ENCODE peak calls at places on chromosomes 6 and 20, in eight cellular contexts. L is GM23248; M is upper lobe of right lung; T is lung; I is cardiac fibroblast; P is activated T-cell treated with anti-CD3 and anti-CD28 coated beads for 48 hours; X is CD4-positive, alpha-beta T cell; R is H54. G is an unnamed sample.

GRCh38 chr6:125858427-125859320 is 67.9 kb downstream of the NCOA7 start:
- DNase-seq in M (no peak), T (peak), R (peak), I (peak), P (no peak), X (peak), L (peak), G (peak)

GRCh38 chr6:149060985-149061760 is 256.3 kb upstream of the TAB2 start:
- DNase-seq in R (no peak), P (no peak), L (no peak), M (no peak), T (no peak), I (peak), X (no peak), G (no peak)

GRCh38 chr6:137878810-137879285 is 11.8 kb downstream of the TNFAIP3 start:
- DNase-seq in I (peak), X (peak), M (no peak), L (no peak), P (no peak), R (no peak), T (no peak), G (no peak)

GRCh38 chr6:155275808-155276480 is 12.1 kb downstream of the CLDN20 start:
- DNase-seq in T (no peak), X (no peak), I (peak), M (no peak), R (no peak), L (peak), P (no peak), G (no peak)

GRCh38 chr6:43038727-43039126 is 14.9 kb downstream of the CUL7 start:
- DNase-seq in P (no peak), L (no peak), T (no peak), I (no peak), M (no peak), R (no peak), X (no peak), G (no peak)

GRCh38 chr6:18595774-18596528 is 208.8 kb downstream of the RNF144B start:
- DNase-seq in M (no peak), R (peak), L (peak), P (peak), T (peak), I (peak), X (no peak), G (peak)

GRCh38 chr6:163327936-163328335 is 86.6 kb upstream of the QKI start:
- DNase-seq in T (no peak), P (no peak), R (no peak), I (no peak), L (no peak), X (no peak), M (no peak), G (no peak)

GRCh38 chr20:31475472-31476312 is 604 bp downstream of the REM1 start:
- DNase-seq in P (no peak), L (no peak), I (no peak), T (no peak), R (no peak), M (no peak), X (no peak), G (no peak)

GRCh38 chr6:31713991-31714684 is 1.0 kb upstream of the LY6G6D start:
- DNase-seq in I (no peak), R (no peak), T (no peak), L (no peak), X (no peak), M (no peak), P (no peak), G (no peak)

GRCh38 chr20:58776109-58776508 is 74.6 kb downstream of the GNAS-AS1 start:
- DNase-seq in X (no peak), M (no peak), L (no peak), T (no peak), I (no peak), R (no peak), P (no peak), G (no peak)

GRCh38 chr6:63799813-63800212 is 164.2 kb downstream of the PHF3 start:
- DNase-seq in R (no peak), I (no peak), X (no peak), M (no peak), L (no peak), T (no peak), P (no peak), G (no peak)

GRCh38 chr6:130970839-130971410 is 92.1 kb downstream of the EPB41L2 start:
- DNase-seq in P (no peak), M (no peak), L (no peak), R (no peak), X (no peak), I (no peak), T (no peak), G (no peak)

GRCh38 chr20:47515843-47516242 is 14.2 kb downstream of the NCOA3 start:
- DNase-seq in I (no peak), T (no peak), M (no peak), P (no peak), L (no peak), X (no peak), R (no peak), G (no peak)

GRCh38 chr6:11785953-11786579 is 7.5 kb upstream of the ADTRP start:
- DNase-seq in X (peak), T (peak), M (no peak), I (no peak), R (no peak), P (no peak), L (no peak), G (no peak)

GRCh38 chr6:156154896-156155295 is 622.3 kb upstream of the ARID1B start:
- DNase-seq in P (no peak), R (no peak), L (no peak), X (no peak), M (no peak), I (peak), T (no peak), G (no peak)

GRCh38 chr20:54255157-54255556 is 47.3 kb downstream of the PFDN4 start:
- DNase-seq in I (peak), P (no peak), R (no peak), L (peak), X (no peak), M (no peak), T (no peak), G (no peak)

GRCh38 chr6:35677456-35677855 is 11.3 kb downstream of the FKBP5 start:
- DNase-seq in I (no peak), P (no peak), X (no peak), T (no peak), M (no peak), R (no peak), L (no peak), G (no peak)

GRCh38 chr20:17664025-17664638 is 17.9 kb downstream of the RRBP1 start:
- DNase-seq in R (no peak), I (no peak), L (no peak), X (no peak), T (no peak), M (no peak), P (no peak), G (no peak)

GRCh38 chr20:50226093-50226974 is 35.7 kb downstream of the CEBPB start:
- DNase-seq in T (peak), L (peak), R (no peak), X (no peak), M (peak), I (peak), P (peak), G (no peak)

GRCh38 chr20:13922241-13922640 is 68.2 kb downstream of the SEL1L2 start:
- DNase-seq in P (no peak), L (peak), R (no peak), X (no peak), I (no peak), T (no peak), M (no peak), G (no peak)

GRCh38 chr6:20534295-20534897 is at the start of gene CDKAL1:
- DNase-seq in T (peak), P (peak), R (peak), L (peak), M (peak), X (peak), I (peak), G (peak)

GRCh38 chr6:21461844-21462518 is 131.6 kb upstream of the SOX4 start:
- DNase-seq in T (no peak), I (no peak), P (no peak), X (no peak), L (no peak), R (no peak), M (no peak), G (no peak)

GRCh38 chr20:36270744-36271638 is 34.7 kb downstream of the AAR2 start:
- DNase-seq in L (no peak), I (no peak), R (no peak), T (no peak), X (no peak), P (no peak), M (no peak), G (no peak)

GRCh38 chr6:148329568-148330299 is 12.9 kb upstream of the SASH1 start:
- DNase-seq in X (no peak), L (peak), M (no peak), I (peak), P (no peak), R (no peak), T (no peak), G (no peak)

GRCh38 chr6:129766959-129767728 is 57.2 kb upstream of the ARHGAP18 start:
- DNase-seq in T (no peak), M (peak), L (peak), R (no peak), X (peak), I (peak), P (peak), G (no peak)

GRCh38 chr6:15317934-15318902 is 72.3 kb downstream of the JARID2 start:
- DNase-seq in I (peak), M (no peak), T (no peak), R (no peak), P (no peak), L (no peak), X (no peak), G (no peak)

GRCh38 chr6:131117866-131118265 is 17.4 kb upstream of the AKAP7 start:
- DNase-seq in I (no peak), T (no peak), X (no peak), L (no peak), P (no peak), M (no peak), R (no peak), G (no peak)

GRCh38 chr20:25059866-25060465 is 2.0 kb upstream of the ACSS1 start:
- DNase-seq in X (no peak), M (no peak), L (no peak), R (no peak), I (no peak), T (no peak), P (no peak), G (no peak)

GRCh38 chr6:45613678-45614077 is 235.9 kb upstream of the SUPT3H start:
- DNase-seq in R (no peak), X (no peak), I (peak), P (no peak), L (peak), M (no peak), T (no peak), G (no peak)

GRCh38 chr6:35034411-35035171 is 106.5 kb downstream of the TCP11 start:
- DNase-seq in M (peak), X (no peak), T (peak), P (no peak), I (peak), L (peak), R (no peak), G (no peak)

GRCh38 chr20:50110141-50111047 is 2.6 kb downstream of the UBE2V1 start:
- DNase-seq in X (no peak), L (peak), T (no peak), M (no peak), I (peak), R (no peak), P (peak), G (no peak)

GRCh38 chr6:142285235-142286087 is 16.3 kb upstream of the ADGRG6 start:
- DNase-seq in P (no peak), M (no peak), L (no peak), R (no peak), T (no peak), I (no peak), X (no peak), G (no peak)

GRCh38 chr20:34431168-34431567 is 68.1 kb downstream of the ITCH start:
- DNase-seq in T (no peak), M (no peak), X (no peak), I (no peak), P (no peak), R (no peak), L (no peak), G (no peak)

GRCh38 chr6:89045585-89045984 is 35.0 kb upstream of the PNRC1 start:
- DNase-seq in P (no peak), L (peak), T (no peak), M (no peak), X (no peak), R (no peak), I (peak), G (no peak)

GRCh38 chr6:41679696-41680095 is 41.4 kb downstream of the MDFI start:
- DNase-seq in T (no peak), M (no peak), I (no peak), L (no peak), R (no peak), P (no peak), X (no peak), G (no peak)

GRCh38 chr6:166471797-166472260 is 89.1 kb upstream of the MPC1 start:
- DNase-seq in T (peak), R (no peak), P (no peak), M (peak), L (no peak), X (no peak), I (no peak), G (no peak)